ENCODE peak calls at places on chromosomes 5 and 9, in seven cellular contexts. P, X, A, Z, U, D and G are unnamed samples.

GRCh38 chr9:438066-438465 is 223.4 kb downstream of the DOCK8 start:
- DNase-seq in P (no peak), X (peak), A (no peak), Z (no peak), U (no peak), D (no peak), G (peak)

GRCh38 chr5:124995451-124995850 is 249.0 kb upstream of the ZNF608 start:
- DNase-seq in D (no peak), P (no peak), X (no peak), Z (no peak), A (no peak), U (peak), G (peak)

GRCh38 chr9:3205421-3206095 is 320.2 kb downstream of the RFX3 start:
- DNase-seq in U (peak), X (no peak), P (no peak), A (no peak), D (no peak), Z (no peak), G (no peak)

GRCh38 chr9:5582835-5583195 is 46.1 kb upstream of the RIC1 start:
- DNase-seq in X (no peak), A (no peak), P (no peak), D (no peak), U (peak), Z (no peak), G (peak)

GRCh38 chr5:97078958-97079357 is 63.5 kb downstream of the LIX1 start:
- DNase-seq in Z (no peak), P (no peak), U (no peak), A (no peak), D (no peak), X (no peak), G (peak)

GRCh38 chr5:155699385-155699784 is 627.6 kb upstream of the SGCD start:
- DNase-seq in X (no peak), P (no peak), Z (no peak), D (no peak), U (no peak), A (peak), G (no peak)

GRCh38 chr9:94802795-94803194 is 76.3 kb downstream of the AOPEP start:
- DNase-seq in A (no peak), Z (no peak), D (no peak), P (no peak), X (no peak), U (peak), G (peak)

GRCh38 chr5:61964199-61964598 is 341.8 kb upstream of the KIF2A start:
- DNase-seq in Z (no peak), D (no peak), P (no peak), U (peak), X (no peak), A (no peak), G (peak)

GRCh38 chr5:61327761-61328753 is 4.0 kb upstream of the ZSWIM6 start:
- DNase-seq in D (no peak), U (peak), Z (no peak), X (peak), P (no peak), A (peak), G (peak)

GRCh38 chr5:9207820-9208418 is 338.0 kb downstream of the SEMA5A start:
- DNase-seq in U (peak), X (no peak), P (no peak), D (no peak), A (peak), Z (no peak), G (peak)

GRCh38 chr5:139698461-139699146 is 50.5 kb downstream of the CXXC5 start:
- DNase-seq in A (peak), X (no peak), U (peak), P (peak), Z (peak), D (no peak), G (peak)

GRCh38 chr5:96220610-96221390 is 212.2 kb downstream of the PCSK1 start:
- DNase-seq in Z (no peak), P (no peak), D (no peak), U (peak), X (no peak), A (no peak), G (peak)

GRCh38 chr5:180375955-180376354 is 22.8 kb upstream of the GFPT2 start:
- DNase-seq in D (no peak), X (no peak), P (no peak), A (no peak), U (no peak), Z (no peak), G (no peak)

GRCh38 chr9:78213696-78214095 is 22.2 kb upstream of the CEP78 start:
- DNase-seq in A (no peak), Z (no peak), U (peak), X (no peak), P (no peak), D (no peak), G (no peak)

GRCh38 chr5:118968925-118969375 is 19.4 kb downstream of the DTWD2 start:
- DNase-seq in X (no peak), U (no peak), Z (no peak), A (peak), P (no peak), D (no peak), G (peak)

GRCh38 chr5:42108468-42108867 is 183.4 kb downstream of the FBXO4 start:
- DNase-seq in P (no peak), U (peak), D (no peak), A (no peak), Z (no peak), X (no peak), G (no peak)

GRCh38 chr5:37664551-37664950 is 175.3 kb downstream of the GDNF start:
- DNase-seq in D (no peak), A (no peak), Z (no peak), U (no peak), X (no peak), P (no peak), G (no peak)

DNA sequence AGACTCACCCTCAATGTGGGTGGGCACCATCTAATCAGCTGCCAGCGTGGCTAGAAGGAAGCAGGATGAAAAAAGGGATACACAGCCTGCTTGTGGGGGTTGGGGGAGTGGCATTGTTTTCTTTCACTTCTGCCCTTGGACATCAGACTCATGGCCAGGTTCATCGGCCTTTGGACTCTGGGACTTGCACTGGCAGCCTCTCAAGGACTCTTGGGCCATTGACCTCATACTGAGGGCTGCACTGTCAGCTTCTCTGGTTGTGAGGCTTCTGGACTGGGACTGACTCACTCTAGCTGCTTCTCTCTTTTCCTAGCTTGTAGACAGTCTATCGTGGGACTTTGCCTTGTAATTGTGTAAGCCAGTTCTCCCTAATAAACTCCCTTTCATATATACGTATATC is 374.8 kb downstream of the TLE1 start:
- DNase-seq in X (no peak), A (no peak), P (no peak), U (no peak), D (no peak), Z (no peak), G (no peak)
- H3K18ac ChIP-seq in X (no peak), A (no peak), P (no peak), U (peak), D (no peak), Z (peak), G (no peak)

GRCh38 chr9:107638922-107639321 is 149.4 kb upstream of the KLF4 start:
- DNase-seq in Z (no peak), U (peak), A (no peak), P (no peak), X (no peak), D (no peak), G (peak)
- H3K18ac ChIP-seq in Z (no peak), U (peak), A (no peak), P (no peak), X (no peak), D (peak), G (peak)

GRCh38 chr5:65762234-65762633 is 40.2 kb downstream of the NLN start:
- DNase-seq in U (no peak), A (no peak), Z (no peak), P (no peak), X (no peak), D (no peak), G (no peak)
- H3K18ac ChIP-seq in U (no peak), A (no peak), Z (no peak), P (no peak), X (peak), D (no peak), G (no peak)

GRCh38 chr5:58759745-58760144 is 176.9 kb downstream of the RAB3C start:
- DNase-seq in U (no peak), A (no peak), P (no peak), Z (no peak), X (no peak), D (no peak), G (no peak)
- H3K18ac ChIP-seq in U (no peak), A (no peak), P (no peak), Z (no peak), X (no peak), D (no peak), G (no peak)

DNA sequence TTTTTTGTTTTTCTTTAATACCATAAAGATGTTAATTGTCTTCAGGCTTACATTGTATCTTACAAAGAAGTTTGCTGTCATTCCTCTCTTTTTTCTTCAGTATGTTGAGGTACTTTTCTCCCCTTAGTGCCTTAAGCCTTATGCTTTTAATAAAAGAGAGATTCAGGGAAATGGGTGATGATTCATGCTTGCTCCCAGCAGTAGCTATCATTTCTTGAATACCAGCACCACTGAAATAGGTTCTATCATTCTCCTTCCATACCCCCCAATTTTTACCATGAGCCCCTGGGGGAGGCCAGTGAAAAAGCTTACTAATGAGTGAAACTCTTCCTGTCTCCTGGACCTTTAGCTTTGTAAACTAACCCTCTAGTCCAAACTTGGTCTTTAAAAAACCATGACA is 165.0 kb downstream of the FBXL7 start:
- DNase-seq in Z (no peak), U (no peak), D (no peak), P (no peak), X (no peak), A (no peak), G (peak)
- H3K18ac ChIP-seq in Z (no peak), U (no peak), D (no peak), P (no peak), X (no peak), A (no peak), G (no peak)

GRCh38 chr5:138391859-138392386 is 39.4 kb downstream of the KDM3B start:
- DNase-seq in Z (peak), P (no peak), D (no peak), A (no peak), X (no peak), U (no peak), G (no peak)
- H3K18ac ChIP-seq in Z (no peak), P (no peak), D (no peak), A (no peak), X (no peak), U (no peak), G (no peak)

GRCh38 chr9:113626735-113627495 is 163.4 kb downstream of the RGS3 start:
- DNase-seq in X (no peak), D (no peak), A (no peak), Z (no peak), U (no peak), P (peak), G (no peak)
- H3K18ac ChIP-seq in X (no peak), D (no peak), A (no peak), Z (no peak), U (no peak), P (peak), G (no peak)